ENCODE peak calls at places on chromosomes 6 and 20, in six cellular contexts. One of them, this sample, is unnamed.
A peak's percentile ranks its signal among the peaks of the same experiment; 100 is the strongest.

GRCh38 chr6:149236584-149236983 is 80.9 kb upstream of the TAB2 start:
- DNase-seq in stomach: no peak
- DNase-seq in effector CD8-positive, alpha-beta T cell: no peak
- DNase-seq in H7: no peak
- DNase-seq in KBM-7: no peak
- DNase-seq in NCI-H1092 treated with DMSO at 0.1 percent for 48 hours: peak; percentile 84
- DNase-seq in this sample: peak; percentile 52

GRCh38 chr6:142926494-142927273 is 18.3 kb downstream of the HIVEP2 start:
- DNase-seq in stomach: peak; percentile 79
- DNase-seq in H7: peak; percentile 81
- DNase-seq in NCI-H1092 treated with DMSO at 0.1 percent for 48 hours: no peak
- DNase-seq in KBM-7: peak; percentile 53
- DNase-seq in effector CD8-positive, alpha-beta T cell: peak; percentile 57
- DNase-seq in this sample: no peak

GRCh38 chr6:160519603-160520042 is 144.5 kb downstream of the LPA start:
- DNase-seq in effector CD8-positive, alpha-beta T cell: no peak
- DNase-seq in H7: no peak
- DNase-seq in NCI-H1092 treated with DMSO at 0.1 percent for 48 hours: no peak
- DNase-seq in KBM-7: peak; percentile 83
- DNase-seq in stomach: no peak
- DNase-seq in this sample: no peak

GRCh38 chr20:38873050-38873581 is 53.1 kb upstream of the FAM83D start:
- DNase-seq in NCI-H1092 treated with DMSO at 0.1 percent for 48 hours: no peak
- DNase-seq in stomach: no peak
- DNase-seq in KBM-7: peak; percentile 10
- DNase-seq in effector CD8-positive, alpha-beta T cell: peak; percentile 7
- DNase-seq in H7: no peak
- DNase-seq in this sample: no peak

GRCh38 chr6:75480425-75480824 is 13.2 kb downstream of the FILIP1 start:
- DNase-seq in H7: no peak
- DNase-seq in effector CD8-positive, alpha-beta T cell: no peak
- DNase-seq in stomach: no peak
- DNase-seq in KBM-7: no peak
- DNase-seq in NCI-H1092 treated with DMSO at 0.1 percent for 48 hours: no peak
- DNase-seq in this sample: no peak

GRCh38 chr20:56422824-56423189 is 10.7 kb downstream of the CASS4 start:
- DNase-seq in KBM-7: no peak
- DNase-seq in H7: peak; percentile 48
- DNase-seq in effector CD8-positive, alpha-beta T cell: no peak
- DNase-seq in stomach: no peak
- DNase-seq in NCI-H1092 treated with DMSO at 0.1 percent for 48 hours: no peak
- DNase-seq in this sample: peak; percentile 74

GRCh38 chr20:57555457-57556184 is 5.3 kb upstream of the PCK1 start:
- DNase-seq in H7: no peak
- DNase-seq in effector CD8-positive, alpha-beta T cell: no peak
- DNase-seq in KBM-7: no peak
- DNase-seq in stomach: no peak
- DNase-seq in NCI-H1092 treated with DMSO at 0.1 percent for 48 hours: no peak
- DNase-seq in this sample: no peak

GRCh38 chr20:19376451-19376971 is 164.1 kb downstream of the SLC24A3 start:
- DNase-seq in NCI-H1092 treated with DMSO at 0.1 percent for 48 hours: no peak
- DNase-seq in stomach: no peak
- DNase-seq in KBM-7: no peak
- DNase-seq in H7: no peak
- DNase-seq in effector CD8-positive, alpha-beta T cell: no peak
- DNase-seq in this sample: no peak

GRCh38 chr20:50434653-50435396 is 75.4 kb upstream of the PTPN1 start:
- DNase-seq in effector CD8-positive, alpha-beta T cell: no peak
- DNase-seq in H7: no peak
- DNase-seq in NCI-H1092 treated with DMSO at 0.1 percent for 48 hours: no peak
- DNase-seq in stomach: no peak
- DNase-seq in KBM-7: peak; percentile 34
- DNase-seq in this sample: no peak

GRCh38 chr6:132929141-132929540 is 114.8 kb downstream of the RPS12 start:
- DNase-seq in NCI-H1092 treated with DMSO at 0.1 percent for 48 hours: no peak
- DNase-seq in effector CD8-positive, alpha-beta T cell: no peak
- DNase-seq in stomach: no peak
- DNase-seq in H7: no peak
- DNase-seq in KBM-7: no peak
- DNase-seq in this sample: no peak

GRCh38 chr6:55276745-55277627 is 50.3 kb upstream of the GFRAL start:
- DNase-seq in stomach: no peak
- DNase-seq in H7: no peak
- DNase-seq in effector CD8-positive, alpha-beta T cell: no peak
- DNase-seq in NCI-H1092 treated with DMSO at 0.1 percent for 48 hours: peak; percentile 67
- DNase-seq in KBM-7: peak; percentile 33
- DNase-seq in this sample: peak; percentile 32

GRCh38 chr6:73523434-73524123 is 2.7 kb upstream of the EEF1A1 start:
- DNase-seq in NCI-H1092 treated with DMSO at 0.1 percent for 48 hours: peak; percentile 33
- DNase-seq in effector CD8-positive, alpha-beta T cell: peak; percentile 65
- DNase-seq in stomach: peak; percentile 75
- DNase-seq in H7: peak; percentile 26
- DNase-seq in KBM-7: peak; percentile 89
- DNase-seq in this sample: no peak

GRCh38 chr20:35166242-35166830 is 5.5 kb upstream of the PROCR start:
- DNase-seq in KBM-7: peak; percentile 85
- DNase-seq in H7: peak; percentile 72
- DNase-seq in effector CD8-positive, alpha-beta T cell: no peak
- DNase-seq in NCI-H1092 treated with DMSO at 0.1 percent for 48 hours: no peak
- DNase-seq in stomach: no peak
- DNase-seq in this sample: no peak

This sample was measured in smooth muscle cell of the brain vasculature.